ENCODE peak calls at places on chromosomes 3 and 15, in nine cellular contexts. One of them, this sample, is unnamed.

GRCh38 chr15:42283671-42284070 is 10.4 kb upstream of the TMEM87A start:
- DNase-seq in body of pancreas: peak
- DNase-seq in stomach: no peak
- DNase-seq in NB4: no peak
- DNase-seq in GM06990: no peak
- DNase-seq in fibroblast of mammary gland: no peak
- DNase-seq in dorsolateral prefrontal cortex: no peak
- DNase-seq in lower leg skin: no peak
- DNase-seq in fibroblast of pulmonary artery: no peak
- DNase-seq in this sample: no peak

GRCh38 chr3:43894176-43895049 is 203.7 kb downstream of the ABHD5 start:
- DNase-seq in GM06990: peak
- DNase-seq in body of pancreas: peak
- DNase-seq in NB4: peak
- DNase-seq in stomach: peak
- DNase-seq in lower leg skin: no peak
- DNase-seq in fibroblast of mammary gland: peak
- DNase-seq in fibroblast of pulmonary artery: peak
- DNase-seq in dorsolateral prefrontal cortex: no peak
- DNase-seq in this sample: peak

GRCh38 chr3:100548053-100548452 is 55.6 kb downstream of the TMEM45A start:
- DNase-seq in fibroblast of mammary gland: peak
- DNase-seq in lower leg skin: no peak
- DNase-seq in body of pancreas: no peak
- DNase-seq in stomach: no peak
- DNase-seq in dorsolateral prefrontal cortex: no peak
- DNase-seq in fibroblast of pulmonary artery: no peak
- DNase-seq in GM06990: no peak
- DNase-seq in NB4: no peak
- DNase-seq in this sample: no peak

GRCh38 chr3:56989434-56990294 is 70.8 kb upstream of the SPATA12 start:
- DNase-seq in NB4: no peak
- DNase-seq in GM06990: no peak
- DNase-seq in dorsolateral prefrontal cortex: no peak
- DNase-seq in fibroblast of mammary gland: peak
- DNase-seq in stomach: peak
- DNase-seq in fibroblast of pulmonary artery: peak
- DNase-seq in body of pancreas: no peak
- DNase-seq in lower leg skin: no peak
- DNase-seq in this sample: no peak

GRCh38 chr3:123884258-123884831 is at the start of gene MYLK:
- DNase-seq in stomach: peak
- DNase-seq in fibroblast of pulmonary artery: peak
- DNase-seq in fibroblast of mammary gland: peak
- DNase-seq in NB4: peak
- DNase-seq in body of pancreas: peak
- DNase-seq in dorsolateral prefrontal cortex: no peak
- DNase-seq in lower leg skin: no peak
- DNase-seq in GM06990: peak
- DNase-seq in this sample: no peak

GRCh38 chr15:26433818-26434217 is 339.0 kb downstream of the GABRB3 start:
- DNase-seq in fibroblast of pulmonary artery: no peak
- DNase-seq in dorsolateral prefrontal cortex: no peak
- DNase-seq in stomach: no peak
- DNase-seq in body of pancreas: peak
- DNase-seq in lower leg skin: no peak
- DNase-seq in GM06990: no peak
- DNase-seq in fibroblast of mammary gland: no peak
- DNase-seq in NB4: no peak
- DNase-seq in this sample: no peak

GRCh38 chr3:57544181-57545125 is at the start of gene DNAH12:
- DNase-seq in stomach: peak
- DNase-seq in dorsolateral prefrontal cortex: no peak
- DNase-seq in fibroblast of pulmonary artery: peak
- DNase-seq in fibroblast of mammary gland: peak
- DNase-seq in NB4: no peak
- DNase-seq in body of pancreas: peak
- DNase-seq in GM06990: no peak
- DNase-seq in lower leg skin: peak
- DNase-seq in this sample: no peak

GRCh38 chr3:183687705-183688104 is 9.9 kb upstream of the YEATS2 start:
- DNase-seq in lower leg skin: no peak
- DNase-seq in GM06990: no peak
- DNase-seq in stomach: no peak
- DNase-seq in dorsolateral prefrontal cortex: no peak
- DNase-seq in body of pancreas: no peak
- DNase-seq in fibroblast of mammary gland: no peak
- DNase-seq in fibroblast of pulmonary artery: no peak
- DNase-seq in NB4: no peak
- DNase-seq in this sample: no peak

GRCh38 chr3:155018621-155019330 is 61.3 kb upstream of the MME start:
- DNase-seq in body of pancreas: no peak
- DNase-seq in GM06990: no peak
- DNase-seq in fibroblast of mammary gland: peak
- DNase-seq in stomach: no peak
- DNase-seq in NB4: peak
- DNase-seq in lower leg skin: no peak
- DNase-seq in fibroblast of pulmonary artery: peak
- DNase-seq in dorsolateral prefrontal cortex: no peak
- DNase-seq in this sample: no peak

GRCh38 chr3:110528305-110529121 is 543.1 kb upstream of the NECTIN3 start:
- DNase-seq in lower leg skin: no peak
- DNase-seq in NB4: no peak
- DNase-seq in GM06990: no peak
- DNase-seq in fibroblast of pulmonary artery: no peak
- DNase-seq in stomach: no peak
- DNase-seq in body of pancreas: no peak
- DNase-seq in dorsolateral prefrontal cortex: no peak
- DNase-seq in fibroblast of mammary gland: no peak
- DNase-seq in this sample: no peak

GRCh38 chr15:95409924-95410323 is 920.6 kb upstream of the NR2F2 start:
- DNase-seq in body of pancreas: no peak
- DNase-seq in fibroblast of pulmonary artery: no peak
- DNase-seq in NB4: peak
- DNase-seq in lower leg skin: no peak
- DNase-seq in GM06990: no peak
- DNase-seq in fibroblast of mammary gland: no peak
- DNase-seq in dorsolateral prefrontal cortex: no peak
- DNase-seq in stomach: no peak
- DNase-seq in this sample: no peak

GRCh38 chr3:107641572-107642307 is 119.0 kb downstream of the BBX start:
- DNase-seq in body of pancreas: no peak
- DNase-seq in fibroblast of mammary gland: peak
- DNase-seq in NB4: no peak
- DNase-seq in stomach: no peak
- DNase-seq in lower leg skin: no peak
- DNase-seq in GM06990: no peak
- DNase-seq in fibroblast of pulmonary artery: peak
- DNase-seq in dorsolateral prefrontal cortex: no peak
- DNase-seq in this sample: no peak

GRCh38 chr3:107644631-107645030 is 121.9 kb downstream of the BBX start:
- DNase-seq in NB4: no peak
- DNase-seq in lower leg skin: no peak
- DNase-seq in dorsolateral prefrontal cortex: no peak
- DNase-seq in fibroblast of mammary gland: peak
- DNase-seq in body of pancreas: no peak
- DNase-seq in fibroblast of pulmonary artery: no peak
- DNase-seq in stomach: no peak
- DNase-seq in GM06990: no peak
- DNase-seq in this sample: no peak

GRCh38 chr3:107637416-107638182 is 114.8 kb downstream of the BBX start:
- DNase-seq in dorsolateral prefrontal cortex: no peak
- DNase-seq in body of pancreas: no peak
- DNase-seq in lower leg skin: no peak
- DNase-seq in fibroblast of mammary gland: no peak
- DNase-seq in NB4: no peak
- DNase-seq in stomach: no peak
- DNase-seq in GM06990: no peak
- DNase-seq in fibroblast of pulmonary artery: no peak
- DNase-seq in this sample: no peak

GRCh38 chr3:107643038-107643883 is 120.5 kb downstream of the BBX start:
- DNase-seq in body of pancreas: no peak
- DNase-seq in fibroblast of mammary gland: peak
- DNase-seq in GM06990: no peak
- DNase-seq in dorsolateral prefrontal cortex: no peak
- DNase-seq in lower leg skin: no peak
- DNase-seq in NB4: peak
- DNase-seq in stomach: no peak
- DNase-seq in fibroblast of pulmonary artery: no peak
- DNase-seq in this sample: no peak
- TF ChIP-seq CTCF in body of pancreas: no peak
- TF ChIP-seq CTCF in fibroblast of mammary gland: peak
- TF ChIP-seq CTCF in GM06990: peak
- TF ChIP-seq CTCF in dorsolateral prefrontal cortex: no peak
- TF ChIP-seq CTCF in lower leg skin: no peak
- TF ChIP-seq CTCF in NB4: no peak
- TF ChIP-seq CTCF in stomach: no peak
- TF ChIP-seq CTCF in fibroblast of pulmonary artery: peak
- TF ChIP-seq CTCF in this sample: peak

GRCh38 chr3:194941956-194942483 is 256.3 kb downstream of the FAM43A start:
- DNase-seq in body of pancreas: no peak
- DNase-seq in GM06990: no peak
- DNase-seq in NB4: no peak
- DNase-seq in fibroblast of pulmonary artery: no peak
- DNase-seq in lower leg skin: peak
- DNase-seq in dorsolateral prefrontal cortex: no peak
- DNase-seq in fibroblast of mammary gland: no peak
- DNase-seq in stomach: no peak
- DNase-seq in this sample: no peak

GRCh38 chr3:194938845-194939531 is 253.3 kb downstream of the FAM43A start:
- DNase-seq in body of pancreas: peak
- DNase-seq in dorsolateral prefrontal cortex: no peak
- DNase-seq in lower leg skin: peak
- DNase-seq in GM06990: no peak
- DNase-seq in fibroblast of pulmonary artery: peak
- DNase-seq in NB4: peak
- DNase-seq in fibroblast of mammary gland: peak
- DNase-seq in stomach: no peak
- DNase-seq in this sample: no peak

GRCh38 chr3:194939532-194939909 is 253.8 kb downstream of the FAM43A start:
- DNase-seq in lower leg skin: peak
- DNase-seq in NB4: no peak
- DNase-seq in GM06990: no peak
- DNase-seq in stomach: no peak
- DNase-seq in fibroblast of pulmonary artery: no peak
- DNase-seq in fibroblast of mammary gland: no peak
- DNase-seq in dorsolateral prefrontal cortex: no peak
- DNase-seq in body of pancreas: no peak
- DNase-seq in this sample: no peak

GRCh38 chr3:194941360-194941955 is 255.8 kb downstream of the FAM43A start:
- DNase-seq in GM06990: no peak
- DNase-seq in body of pancreas: no peak
- DNase-seq in dorsolateral prefrontal cortex: no peak
- DNase-seq in fibroblast of pulmonary artery: no peak
- DNase-seq in fibroblast of mammary gland: no peak
- DNase-seq in NB4: no peak
- DNase-seq in lower leg skin: no peak
- DNase-seq in stomach: no peak
- DNase-seq in this sample: no peak

GRCh38 chr3:194939949-194940770 is 254.5 kb downstream of the FAM43A start:
- DNase-seq in lower leg skin: no peak
- DNase-seq in dorsolateral prefrontal cortex: no peak
- DNase-seq in body of pancreas: no peak
- DNase-seq in NB4: peak
- DNase-seq in fibroblast of pulmonary artery: no peak
- DNase-seq in fibroblast of mammary gland: no peak
- DNase-seq in stomach: no peak
- DNase-seq in GM06990: no peak
- DNase-seq in this sample: no peak
- H3K4me3 ChIP-seq in lower leg skin: no peak
- H3K4me3 ChIP-seq in dorsolateral prefrontal cortex: no peak
- H3K4me3 ChIP-seq in body of pancreas: no peak
- H3K4me3 ChIP-seq in NB4: no peak
- H3K4me3 ChIP-seq in fibroblast of pulmonary artery: no peak
- H3K4me3 ChIP-seq in fibroblast of mammary gland: no peak
- H3K4me3 ChIP-seq in stomach: no peak
- H3K4me3 ChIP-seq in GM06990: no peak
- H3K4me3 ChIP-seq in this sample: no peak

GRCh38 chr3:152910211-152910610 is 75.3 kb downstream of the P2RY1 start:
- DNase-seq in dorsolateral prefrontal cortex: no peak
- DNase-seq in fibroblast of pulmonary artery: peak
- DNase-seq in lower leg skin: no peak
- DNase-seq in fibroblast of mammary gland: peak
- DNase-seq in stomach: no peak
- DNase-seq in body of pancreas: no peak
- DNase-seq in NB4: peak
- DNase-seq in GM06990: no peak
- DNase-seq in this sample: no peak
- TF ChIP-seq CTCF in dorsolateral prefrontal cortex: no peak
- TF ChIP-seq CTCF in fibroblast of pulmonary artery: peak
- TF ChIP-seq CTCF in lower leg skin: no peak
- TF ChIP-seq CTCF in fibroblast of mammary gland: no peak
- TF ChIP-seq CTCF in stomach: no peak
- TF ChIP-seq CTCF in body of pancreas: no peak
- TF ChIP-seq CTCF in NB4: no peak
- TF ChIP-seq CTCF in GM06990: peak
- TF ChIP-seq CTCF in this sample: peak

GRCh38 chr15:67827561-67828378 is 2.5 kb downstream of the SKOR1 start:
- DNase-seq in dorsolateral prefrontal cortex: no peak
- DNase-seq in stomach: no peak
- DNase-seq in NB4: no peak
- DNase-seq in GM06990: no peak
- DNase-seq in body of pancreas: no peak
- DNase-seq in fibroblast of mammary gland: no peak
- DNase-seq in lower leg skin: no peak
- DNase-seq in fibroblast of pulmonary artery: no peak
- DNase-seq in this sample: no peak
- H3K4me3 ChIP-seq in dorsolateral prefrontal cortex: no peak
- H3K4me3 ChIP-seq in stomach: peak
- H3K4me3 ChIP-seq in NB4: no peak
- H3K4me3 ChIP-seq in GM06990: no peak
- H3K4me3 ChIP-seq in body of pancreas: no peak
- H3K4me3 ChIP-seq in fibroblast of mammary gland: no peak
- H3K4me3 ChIP-seq in lower leg skin: no peak
- H3K4me3 ChIP-seq in fibroblast of pulmonary artery: no peak
- H3K4me3 ChIP-seq in this sample: no peak

DNA sequence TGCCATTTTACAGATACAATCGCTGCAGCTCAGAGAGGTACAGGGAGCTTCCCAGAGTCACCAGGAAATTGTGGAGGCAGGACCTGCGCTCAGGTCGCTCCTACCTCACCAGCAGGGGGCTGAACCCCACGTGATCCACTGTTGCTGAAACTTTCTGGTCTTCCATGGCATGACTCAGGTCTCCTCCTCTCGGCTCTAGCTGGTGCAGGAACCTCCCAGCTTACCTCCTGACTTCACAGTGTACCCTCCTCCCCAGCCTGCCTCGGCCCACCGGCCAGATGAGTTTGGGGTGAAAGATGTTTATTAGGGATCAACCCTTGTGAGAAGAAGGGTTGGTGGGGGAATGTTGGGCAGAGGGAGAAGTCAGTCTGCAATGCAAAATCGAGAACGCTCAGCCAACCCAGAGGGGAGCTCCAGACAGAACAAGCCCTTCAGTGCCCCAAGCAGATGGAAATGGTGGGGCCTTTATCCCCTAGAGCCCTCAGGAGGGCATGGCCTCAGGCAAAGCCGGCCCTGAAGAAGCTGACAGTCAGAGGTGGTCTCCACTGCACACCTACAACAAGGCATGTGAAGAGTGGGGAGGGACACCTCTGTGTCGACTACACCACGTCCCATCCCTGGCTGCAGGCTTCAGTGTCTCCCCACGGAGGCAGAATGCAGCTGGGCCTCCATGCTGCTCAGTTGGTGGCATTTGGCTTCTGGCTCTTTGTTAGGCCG is 118.6 kb upstream of the PRR20G start:
- DNase-seq in fibroblast of mammary gland: peak
- DNase-seq in stomach: peak
- DNase-seq in NB4: peak
- DNase-seq in fibroblast of pulmonary artery: peak
- DNase-seq in lower leg skin: peak
- DNase-seq in GM06990: no peak
- DNase-seq in body of pancreas: peak
- DNase-seq in dorsolateral prefrontal cortex: no peak
- DNase-seq in this sample: no peak
- TF ChIP-seq CTCF in fibroblast of mammary gland: peak
- TF ChIP-seq CTCF in stomach: peak
- TF ChIP-seq CTCF in NB4: peak
- TF ChIP-seq CTCF in fibroblast of pulmonary artery: peak
- TF ChIP-seq CTCF in lower leg skin: no peak
- TF ChIP-seq CTCF in GM06990: peak
- TF ChIP-seq CTCF in body of pancreas: no peak
- TF ChIP-seq CTCF in dorsolateral prefrontal cortex: no peak
- TF ChIP-seq CTCF in this sample: peak